ENCODE peak calls at places on chromosomes 11 and 22, in five cellular contexts. One of them, this sample, is unnamed.

GRCh38 chr11:10108901-10109665 is 184.9 kb downstream of the SBF2 start:
- DNase-seq in occipital lobe: no peak
- DNase-seq in lung microvascular endothelial cell: peak
- DNase-seq in fibroblast of lung: peak
- DNase-seq in NCI-H1436: no peak
- DNase-seq in this sample: no peak

GRCh38 chr22:27880778-27881394 is 38.2 kb downstream of the PITPNB start:
- DNase-seq in NCI-H1436: peak
- DNase-seq in lung microvascular endothelial cell: peak
- DNase-seq in fibroblast of lung: peak
- DNase-seq in occipital lobe: no peak
- DNase-seq in this sample: peak

GRCh38 chr11:60657880-60658279 is 41.5 kb upstream of the MS4A8 start:
- DNase-seq in occipital lobe: no peak
- DNase-seq in fibroblast of lung: no peak
- DNase-seq in lung microvascular endothelial cell: no peak
- DNase-seq in NCI-H1436: peak
- DNase-seq in this sample: peak

GRCh38 chr11:104705475-104706195 is 192.6 kb downstream of the CASP12 start:
- DNase-seq in occipital lobe: no peak
- DNase-seq in NCI-H1436: no peak
- DNase-seq in lung microvascular endothelial cell: peak
- DNase-seq in fibroblast of lung: no peak
- DNase-seq in this sample: no peak

GRCh38 chr11:114253771-114254170 is 42.4 kb upstream of the NNMT start:
- DNase-seq in NCI-H1436: no peak
- DNase-seq in fibroblast of lung: no peak
- DNase-seq in lung microvascular endothelial cell: no peak
- DNase-seq in occipital lobe: no peak
- DNase-seq in this sample: no peak

GRCh38 chr22:44210721-44211120 is 30.0 kb downstream of the PARVG start:
- DNase-seq in occipital lobe: no peak
- DNase-seq in NCI-H1436: no peak
- DNase-seq in fibroblast of lung: peak
- DNase-seq in lung microvascular endothelial cell: no peak
- DNase-seq in this sample: no peak

GRCh38 chr11:125036933-125037332 is 26.2 kb upstream of the SLC37A2 start:
- DNase-seq in fibroblast of lung: peak
- DNase-seq in occipital lobe: no peak
- DNase-seq in lung microvascular endothelial cell: peak
- DNase-seq in NCI-H1436: no peak
- DNase-seq in this sample: no peak

GRCh38 chr11:73760066-73760679 is 701 bp downstream of the RAB6A start:
- DNase-seq in NCI-H1436: no peak
- DNase-seq in fibroblast of lung: peak
- DNase-seq in occipital lobe: no peak
- DNase-seq in lung microvascular endothelial cell: peak
- DNase-seq in this sample: no peak

This sample was measured in NCI-H2227 treated with DMSO at 0.1 percent for 48 hours.